ENCODE peak calls at places on chromosomes 5 and 9, in five cellular contexts. V is H1, B is A549, X is transverse colon, Z is tibial nerve. H is an unnamed sample.

GRCh38 chr5:59725393-59725768 is 168.1 kb downstream of the PDE4D start:
- DNase-seq in V (no peak), B (no peak), X (no peak), Z (no peak), H (no peak)

GRCh38 chr5:73706963-73707362 is 81.0 kb downstream of the ARHGEF28 start:
- DNase-seq in V (no peak), B (no peak), X (no peak), Z (no peak), H (no peak)

GRCh38 chr5:54754420-54754819 is 231.0 kb downstream of the ESM1 start:
- DNase-seq in V (no peak), B (no peak), X (no peak), Z (no peak), H (no peak)

GRCh38 chr5:26569929-26570258 is 468.5 kb downstream of the CDH9 start:
- DNase-seq in V (no peak), B (no peak), X (no peak), Z (no peak), H (no peak)

GRCh38 chr9:135404451-135405144 is 75.0 kb upstream of the PPP1R26 start:
- DNase-seq in V (no peak), B (no peak), X (no peak), Z (no peak), H (no peak)

GRCh38 chr5:172878585-172879433 is 44.8 kb downstream of the ERGIC1 start:
- DNase-seq in V (no peak), B (no peak), X (no peak), Z (no peak), H (no peak)

GRCh38 chr5:179162351-179163235 is 102.4 kb downstream of the ZNF354C start:
- DNase-seq in V (no peak), B (no peak), X (no peak), Z (no peak), H (peak)

GRCh38 chr5:142472306-142472951 is 147.6 kb upstream of the SPRY4 start:
- DNase-seq in V (no peak), B (peak), X (no peak), Z (no peak), H (no peak)

GRCh38 chr5:26245327-26245726 is 793.1 kb downstream of the CDH9 start:
- DNase-seq in V (no peak), B (peak), X (no peak), Z (no peak), H (no peak)

GRCh38 chr9:89304479-89305188 is 6.4 kb upstream of the CKS2 start:
- DNase-seq in V (no peak), B (no peak), X (no peak), Z (no peak), H (no peak)
- TF ChIP-seq EP300 in V (no peak), B (no peak), X (no peak), Z (no peak), H (no peak)

GRCh38 chr9:37033753-37034319 is at the start of gene PAX5:
- DNase-seq in V (no peak), B (no peak), X (no peak), Z (no peak), H (no peak)

GRCh38 chr9:37036237-37037136 is 2.4 kb upstream of the PAX5 start:
- DNase-seq in V (peak), B (no peak), X (peak), Z (no peak), H (no peak)

GRCh38 chr9:37035472-37036236 is 1.6 kb upstream of the PAX5 start:
- DNase-seq in V (peak), B (no peak), X (no peak), Z (no peak), H (no peak)

GRCh38 chr9:37034320-37034937 is 361 bp upstream of the PAX5 start:
- DNase-seq in V (peak), B (no peak), X (peak), Z (no peak), H (no peak)

DNA sequence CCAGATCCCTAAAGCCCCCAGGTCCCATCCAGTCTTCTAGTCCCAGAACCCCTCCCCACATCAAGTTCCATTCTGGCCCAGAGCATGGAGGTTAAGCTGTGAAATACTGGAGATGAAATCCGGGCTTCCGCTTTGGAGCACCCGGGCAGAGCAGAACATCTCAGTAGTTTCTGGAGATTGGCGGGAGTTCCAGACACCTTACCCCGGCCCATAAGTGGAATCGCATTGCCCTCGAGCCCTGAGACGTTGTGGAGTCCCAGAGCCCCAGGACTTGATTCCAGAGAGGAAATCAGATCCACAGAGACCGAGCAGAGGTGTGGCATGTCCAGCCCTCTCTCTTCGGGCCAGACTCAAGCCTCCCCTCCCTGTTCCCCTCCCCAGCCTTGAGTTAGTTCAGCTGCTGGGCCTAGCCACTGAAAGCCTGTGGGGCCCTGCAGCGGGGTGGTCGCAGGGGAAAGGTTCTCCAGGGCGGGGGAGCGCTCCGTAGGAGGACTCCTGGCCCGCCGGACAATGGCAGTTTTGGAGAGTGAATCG is 937 bp upstream of the PAX5 start:
- DNase-seq in V (peak), B (no peak), X (no peak), Z (no peak), H (no peak)
- TF ChIP-seq CTCF in V (no peak), B (peak), X (no peak), Z (no peak), H (no peak)

DNA sequence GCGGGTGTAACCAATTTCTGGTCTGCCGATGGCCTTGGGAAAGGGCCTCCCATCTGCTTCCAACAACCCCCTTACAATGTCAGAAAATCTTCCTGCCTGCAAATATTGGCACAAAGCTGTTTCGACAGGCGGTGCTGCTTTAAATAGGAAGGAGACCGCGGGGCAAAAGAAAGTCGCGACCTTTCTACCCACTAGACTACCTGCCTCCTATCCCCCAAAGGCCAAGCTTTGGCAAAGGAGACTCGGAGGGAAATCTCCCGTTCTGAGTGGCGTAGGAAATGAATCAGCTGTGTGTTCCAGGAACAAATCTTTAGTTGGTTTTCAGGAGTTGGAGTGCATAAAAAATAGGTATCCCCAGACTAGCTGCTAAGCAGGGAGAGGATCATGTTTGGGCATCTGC is 36.8 kb upstream of the NFIB start:
- DNase-seq in V (no peak), B (no peak), X (no peak), Z (no peak), H (no peak)
- H3K27ac ChIP-seq in V (no peak), B (no peak), X (no peak), Z (peak), H (peak)

GRCh38 chr5:145479271-145479670 is 355.9 kb downstream of the PRELID2 start:
- DNase-seq in V (no peak), B (no peak), X (no peak), Z (no peak), H (no peak)

GRCh38 chr5:145483211-145483610 is 351.9 kb downstream of the PRELID2 start:
- DNase-seq in V (no peak), B (peak), X (no peak), Z (no peak), H (no peak)

GRCh38 chr5:145478651-145479050 is 356.5 kb downstream of the PRELID2 start:
- DNase-seq in V (no peak), B (no peak), X (no peak), Z (no peak), H (no peak)

GRCh38 chr5:145484195-145484594 is 350.9 kb downstream of the PRELID2 start:
- DNase-seq in V (no peak), B (peak), X (no peak), Z (no peak), H (no peak)

DNA sequence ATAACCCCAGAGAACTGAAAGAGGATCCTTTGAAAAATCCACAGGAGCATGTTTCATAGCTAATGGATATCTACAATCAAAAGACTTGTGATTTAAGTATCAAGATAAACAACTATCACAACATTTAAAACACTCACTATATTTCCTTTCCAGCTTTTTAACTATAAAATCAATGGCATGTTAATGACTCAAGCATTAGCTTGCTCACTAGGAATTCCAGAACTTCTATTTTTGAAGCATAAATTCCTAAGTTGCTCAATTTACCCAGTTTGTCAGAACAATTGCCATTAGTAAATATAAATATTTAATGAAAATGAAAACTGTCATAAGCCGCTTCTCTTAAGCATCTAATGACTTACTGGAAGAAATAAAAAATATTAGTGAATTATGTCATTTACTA is 355.3 kb downstream of the PRELID2 start:
- DNase-seq in V (no peak), B (no peak), X (no peak), Z (no peak), H (no peak)
- TF ChIP-seq EP300 in V (no peak), B (no peak), X (no peak), Z (no peak), H (no peak)

GRCh38 chr9:137777761-137778160 is 99.8 kb upstream of the CACNA1B start:
- DNase-seq in V (no peak), B (no peak), X (no peak), Z (no peak), H (peak)
- TF ChIP-seq CTCF in V (no peak), B (no peak), X (no peak), Z (no peak), H (no peak)

GRCh38 chr9:112173489-112174222 is 1.4 kb downstream of the SUSD1 start:
- DNase-seq in V (no peak), B (no peak), X (peak), Z (no peak), H (no peak)

GRCh38 chr9:112176410-112177010 is 1.4 kb upstream of the SUSD1 start:
- DNase-seq in V (no peak), B (peak), X (peak), Z (no peak), H (no peak)

GRCh38 chr9:112175796-112176315 is 759 bp upstream of the SUSD1 start:
- DNase-seq in V (peak), B (peak), X (no peak), Z (no peak), H (no peak)

GRCh38 chr9:112174965-112175795 is at the start of gene SUSD1:
- DNase-seq in V (peak), B (peak), X (peak), Z (no peak), H (no peak)

DNA sequence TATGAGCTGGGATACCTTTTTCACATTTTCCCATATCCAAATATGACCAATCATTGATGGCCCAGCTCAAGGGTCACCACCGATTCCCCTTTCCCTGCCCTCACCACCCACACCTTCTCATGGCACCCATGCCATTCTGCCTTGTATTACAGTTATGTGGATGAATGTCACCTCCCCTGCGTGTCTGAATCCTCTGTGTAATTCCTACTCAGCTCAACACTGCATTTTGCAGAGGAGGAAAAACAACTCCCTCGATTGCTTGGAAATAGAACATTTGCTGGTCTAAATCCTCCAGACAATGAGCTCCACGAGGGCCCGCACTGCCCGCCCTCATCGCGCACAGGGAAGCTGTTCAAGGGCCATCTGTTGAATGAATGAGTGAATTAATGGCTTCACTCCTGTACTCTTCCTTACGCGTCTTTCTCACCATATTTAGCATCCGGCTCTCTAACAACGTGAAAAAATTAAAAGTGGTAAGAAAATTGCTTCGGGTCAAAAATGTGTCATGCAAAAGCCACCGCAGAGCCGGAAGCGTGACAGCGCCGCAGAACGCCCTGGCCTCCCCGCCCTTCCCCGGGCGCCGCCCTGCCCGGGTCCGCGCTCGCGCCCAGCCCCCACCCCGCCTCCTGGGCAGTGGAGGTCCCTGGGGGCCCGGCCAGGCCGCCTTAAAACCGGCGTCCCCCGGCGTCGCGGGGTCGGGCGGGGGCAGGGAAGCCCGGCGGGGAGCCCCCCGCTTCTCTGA is 703 bp downstream of the SUSD1 start:
- DNase-seq in V (no peak), B (peak), X (peak), Z (no peak), H (no peak)
- H3K27ac ChIP-seq in V (no peak), B (peak), X (peak), Z (no peak), H (peak)

DNA sequence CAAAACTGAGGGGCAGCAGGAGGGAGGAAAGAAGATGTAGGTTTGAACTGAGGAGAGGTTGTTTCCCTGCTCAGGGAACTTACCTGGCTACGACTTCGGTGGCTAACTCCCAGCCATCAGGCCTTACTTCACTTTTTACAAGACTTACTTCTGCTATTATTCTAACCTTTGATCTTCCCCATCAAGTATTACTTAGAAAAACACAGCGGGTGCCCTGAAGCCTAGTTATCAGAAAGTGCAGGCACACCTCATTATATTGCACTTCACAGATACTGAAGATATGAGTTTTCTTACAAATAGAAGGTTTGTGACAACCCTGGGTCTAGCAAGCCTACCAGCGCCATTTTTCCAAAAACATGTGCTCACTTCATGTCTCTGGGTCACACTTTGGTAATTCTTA is 2103.0 kb upstream of the WWC1 start:
- DNase-seq in V (no peak), B (no peak), X (no peak), Z (no peak), H (no peak)
- TF ChIP-seq EP300 in V (no peak), B (no peak), X (no peak), Z (no peak), H (no peak)

GRCh38 chr5:181217805-181218065 is 5.3 kb upstream of the TRIM41 start:
- DNase-seq in V (no peak), B (no peak), X (peak), Z (no peak), H (no peak)

GRCh38 chr5:181218795-181219124 is 4.3 kb upstream of the TRIM41 start:
- DNase-seq in V (no peak), B (no peak), X (no peak), Z (no peak), H (no peak)

GRCh38 chr5:181219262-181220177 is 3.6 kb upstream of the TRIM41 start:
- DNase-seq in V (no peak), B (no peak), X (no peak), Z (no peak), H (no peak)

GRCh38 chr5:181215997-181216982 is 6.8 kb upstream of the TRIM41 start:
- DNase-seq in V (no peak), B (peak), X (no peak), Z (no peak), H (no peak)

DNA sequence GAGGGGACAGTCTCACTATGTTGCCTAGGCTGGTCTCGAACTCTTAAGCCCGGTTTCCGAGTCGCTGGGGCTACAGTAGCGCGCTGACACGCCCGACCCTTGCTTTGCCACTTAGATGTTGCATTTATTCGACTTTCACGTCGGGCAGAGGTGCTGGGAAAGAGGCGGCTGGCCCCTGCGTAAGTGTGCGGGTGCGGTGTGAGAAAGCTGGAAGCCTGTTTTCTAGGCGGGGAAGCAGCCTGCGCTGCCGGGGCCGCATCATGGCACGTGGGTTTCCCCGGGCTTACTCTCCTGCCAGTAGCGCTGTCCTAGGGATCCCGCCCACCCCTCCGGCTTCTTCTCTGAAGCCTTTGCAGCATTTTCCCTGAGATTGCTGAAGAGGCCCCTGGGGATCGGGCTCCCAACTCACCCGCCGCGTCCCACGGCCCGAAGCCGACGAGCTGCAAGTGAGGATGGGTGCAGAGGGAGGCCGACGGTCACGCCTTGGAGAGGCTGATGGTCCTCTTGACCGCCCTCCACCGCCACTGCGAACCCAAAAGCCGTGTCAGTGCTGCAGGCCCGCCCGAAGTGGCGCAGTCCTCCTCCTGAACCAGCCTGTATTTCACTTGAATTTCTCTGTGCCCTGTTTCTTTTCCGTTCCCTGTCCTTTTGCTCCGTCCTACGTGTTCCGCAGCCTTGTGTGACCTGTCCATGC is 5.8 kb upstream of the TRIM41 start:
- DNase-seq in V (peak), B (peak), X (peak), Z (no peak), H (peak)
- TF ChIP-seq CTCF in V (no peak), B (no peak), X (no peak), Z (no peak), H (no peak)

GRCh38 chr5:150164211-150164610 is 2.4 kb upstream of the CDX1 start:
- DNase-seq in V (no peak), B (no peak), X (no peak), Z (no peak), H (no peak)
- H3K27ac ChIP-seq in V (no peak), B (no peak), X (peak), Z (no peak), H (peak)